ENCODE peak calls at places on chromosomes 6 and 20, in nine cellular contexts. E is CD4-positive, alpha-beta memory T cell; L is dermis blood vessel endothelial cell; R is BE2C; V is colonic mucosa; F is NAMALWA; Y is type B pancreatic cell; S is cerebellum; Z is uterus. A is an unnamed sample.
A peak's percentile ranks its signal among the peaks of the same experiment; 100 is the strongest.

GRCh38 chr6:73521351-73522254 is 771 bp upstream of the EEF1A1 start:
- DNase-seq in E (no peak), L (peak; percentile 84), R (peak; percentile 84), V (no peak), F (peak; percentile 85), Y (peak; percentile 86), S (no peak), Z (no peak), A (peak; percentile 54)

GRCh38 chr20:57399587-57400261 is 8.5 kb downstream of the RBM38 start:
- DNase-seq in E (peak; percentile 73), L (no peak), R (no peak), V (no peak), F (peak; percentile 51), Y (no peak), S (no peak), Z (no peak), A (no peak)

GRCh38 chr6:711925-712324 is 19.0 kb upstream of the EXOC2 start:
- DNase-seq in E (no peak), L (peak; percentile 82), R (no peak), V (no peak), F (no peak), Y (no peak), S (no peak), Z (no peak), A (no peak)

GRCh38 chr20:33124994-33125393 is 43.0 kb upstream of the BPIFA2 start:
- DNase-seq in E (no peak), L (no peak), R (no peak), V (no peak), F (no peak), Y (peak; percentile 67), S (no peak), Z (no peak), A (no peak)

GRCh38 chr20:63980317-63980805 is 571 bp upstream of the PRPF6 start:
- DNase-seq in E (peak; percentile 76), L (no peak), R (no peak), V (no peak), F (no peak), Y (no peak), S (no peak), Z (no peak), A (no peak)

GRCh38 chr6:7617954-7618764 is 28.2 kb downstream of the SNRNP48 start:
- DNase-seq in E (no peak), L (peak; percentile 56), R (no peak), V (no peak), F (no peak), Y (no peak), S (no peak), Z (no peak), A (no peak)

GRCh38 chr6:21103626-21104224 is 489.8 kb upstream of the SOX4 start:
- DNase-seq in E (no peak), L (no peak), R (no peak), V (no peak), F (no peak), Y (no peak), S (no peak), Z (no peak), A (no peak)

GRCh38 chr6:160030103-160030502 is 61.2 kb downstream of the IGF2R start:
- DNase-seq in E (no peak), L (peak; percentile 32), R (peak; percentile 49), V (peak; percentile 60), F (peak; percentile 51), Y (no peak), S (no peak), Z (peak; percentile 87), A (peak; percentile 75)

GRCh38 chr6:169215201-169215661 is 38.4 kb downstream of the THBS2 start:
- DNase-seq in E (no peak), L (no peak), R (no peak), V (peak; percentile 14), F (no peak), Y (no peak), S (no peak), Z (no peak), A (no peak)

GRCh38 chr6:131862486-131862885 is 54.7 kb downstream of the ENPP1 start:
- DNase-seq in E (no peak), L (no peak), R (no peak), V (peak; percentile 56), F (no peak), Y (no peak), S (no peak), Z (no peak), A (no peak)

GRCh38 chr6:35624341-35625070 is 64.2 kb downstream of the FKBP5 start:
- DNase-seq in E (no peak), L (peak; percentile 60), R (no peak), V (no peak), F (peak; percentile 36), Y (no peak), S (no peak), Z (no peak), A (peak; percentile 20)

GRCh38 chr6:92706976-92707375 is 712.4 kb downstream of the EPHA7 start:
- DNase-seq in E (no peak), L (no peak), R (no peak), V (no peak), F (no peak), Y (no peak), S (no peak), Z (no peak), A (no peak)

GRCh38 chr20:11822116-11822794 is 95.4 kb upstream of the BTBD3 start:
- DNase-seq in E (no peak), L (no peak), R (no peak), V (no peak), F (no peak), Y (no peak), S (no peak), Z (no peak), A (no peak)

GRCh38 chr6:84227044-84227433 is 404 bp downstream of the CEP162 start:
- DNase-seq in E (no peak), L (peak; percentile 6), R (no peak), V (no peak), F (no peak), Y (no peak), S (no peak), Z (no peak), A (no peak)

GRCh38 chr6:100574836-100575235 is 110.1 kb upstream of the SIM1 start:
- DNase-seq in E (no peak), L (no peak), R (no peak), V (no peak), F (no peak), Y (no peak), S (peak; percentile 31), Z (no peak), A (no peak)

GRCh38 chr6:152160346-152160745 is 352.9 kb downstream of the ESR1 start:
- DNase-seq in E (peak; percentile 37), L (peak; percentile 20), R (no peak), V (no peak), F (peak; percentile 7), Y (no peak), S (no peak), Z (no peak), A (no peak)

GRCh38 chr6:16658661-16659060 is 102.6 kb downstream of the ATXN1 start:
- DNase-seq in E (no peak), L (no peak), R (no peak), V (no peak), F (no peak), Y (no peak), S (no peak), Z (no peak), A (no peak)

GRCh38 chr6:85300581-85300980 is 149.3 kb upstream of the NT5E start:
- DNase-seq in E (no peak), L (no peak), R (no peak), V (no peak), F (no peak), Y (no peak), S (no peak), Z (no peak), A (no peak)

A was measured in Jurkat, Clone E6-1.